ENCODE peak calls at places on chromosomes 6 and 20, in five cellular contexts. L, I, M, H and R are unnamed samples.

GRCh38 chr6:170020041-170020583 is 268.7 kb downstream of the ERMARD start:
- DNase-seq in L (no peak), I (peak), M (no peak), H (no peak), R (no peak)

GRCh38 chr6:3610206-3610605 is 141.3 kb downstream of the PXDC1 start:
- DNase-seq in L (no peak), I (peak), M (peak), H (no peak), R (no peak)

GRCh38 chr6:2853766-2854393 is 12.2 kb upstream of the SERPINB1 start:
- DNase-seq in L (no peak), I (peak), M (peak), H (no peak), R (no peak)

GRCh38 chr6:25389501-25389900 is 110.3 kb downstream of the CARMIL1 start:
- DNase-seq in L (no peak), I (peak), M (peak), H (peak), R (no peak)

GRCh38 chr20:61963885-61964674 is 101.6 kb downstream of the TAF4 start:
- DNase-seq in L (peak), I (no peak), M (no peak), H (no peak), R (no peak)

GRCh38 chr6:150266963-150267685 is 101.7 kb upstream of the IYD start:
- DNase-seq in L (no peak), I (no peak), M (no peak), H (no peak), R (no peak)

GRCh38 chr6:137692806-137693205 is 174.3 kb upstream of the TNFAIP3 start:
- DNase-seq in L (no peak), I (peak), M (no peak), H (no peak), R (no peak)

GRCh38 chr6:14824835-14825223 is 421.0 kb upstream of the JARID2 start:
- DNase-seq in L (no peak), I (no peak), M (no peak), H (peak), R (no peak)

GRCh38 chr20:5114403-5114802 is 5.4 kb downstream of the PCNA start:
- DNase-seq in L (no peak), I (no peak), M (no peak), H (no peak), R (no peak)

GRCh38 chr20:43781215-43781614 is 54.4 kb upstream of the GTSF1L start:
- DNase-seq in L (no peak), I (no peak), M (no peak), H (no peak), R (no peak)

GRCh38 chr20:41871063-41871462 is 252.9 kb upstream of the CHD6 start:
- DNase-seq in L (no peak), I (no peak), M (no peak), H (no peak), R (no peak)

GRCh38 chr6:130980310-130981032 is 82.6 kb downstream of the EPB41L2 start:
- DNase-seq in L (no peak), I (no peak), M (no peak), H (no peak), R (no peak)

GRCh38 chr6:36033935-36034334 is 6.3 kb downstream of the MAPK14 start:
- DNase-seq in L (no peak), I (peak), M (peak), H (no peak), R (no peak)

GRCh38 chr6:38567436-38567835 is 72.3 kb downstream of the BTBD9 start:
- DNase-seq in L (peak), I (peak), M (peak), H (peak), R (peak)

GRCh38 chr20:8082999-8083398 is 49.1 kb upstream of the PLCB1 start:
- DNase-seq in L (no peak), I (no peak), M (peak), H (no peak), R (no peak)

GRCh38 chr6:155126727-155127439 is 131.8 kb downstream of the TIAM2 start:
- DNase-seq in L (no peak), I (peak), M (peak), H (no peak), R (no peak)

GRCh38 chr6:112443666-112444065 is 96.5 kb downstream of the RFPL4B start:
- DNase-seq in L (peak), I (no peak), M (peak), H (no peak), R (no peak)

GRCh38 chr20:60137657-60138245 is 179.5 kb downstream of the CDH26 start:
- DNase-seq in L (no peak), I (peak), M (peak), H (no peak), R (no peak)

GRCh38 chr6:157944983-157945931 is 36.4 kb upstream of the SYNJ2 start:
- DNase-seq in L (no peak), I (no peak), M (peak), H (no peak), R (no peak)

GRCh38 chr6:111864138-111865048 is 8.9 kb downstream of the FYN start:
- DNase-seq in L (no peak), I (no peak), M (no peak), H (no peak), R (no peak)

GRCh38 chr6:110447761-110448160 is 28.7 kb downstream of the SLC22A16 start:
- DNase-seq in L (no peak), I (no peak), M (no peak), H (no peak), R (no peak)

GRCh38 chr20:46951405-46951804 is 56.8 kb downstream of the EYA2 start:
- DNase-seq in L (no peak), I (peak), M (no peak), H (no peak), R (no peak)

GRCh38 chr6:134041093-134041492 is 11.3 kb downstream of the SLC2A12 start:
- DNase-seq in L (no peak), I (peak), M (peak), H (no peak), R (no peak)

GRCh38 chr6:20203561-20204528 is 8.4 kb downstream of the MBOAT1 start:
- DNase-seq in L (no peak), I (no peak), M (no peak), H (no peak), R (no peak)

GRCh38 chr6:158771399-158772158 is 47.6 kb downstream of the EZR start:
- DNase-seq in L (no peak), I (no peak), M (no peak), H (no peak), R (no peak)

GRCh38 chr20:41340327-41341055 is at the start of gene LPIN3:
- DNase-seq in L (peak), I (peak), M (peak), H (no peak), R (no peak)

GRCh38 chr6:124590001-124590400 is 372.2 kb upstream of the RNF217 start:
- DNase-seq in L (no peak), I (no peak), M (no peak), H (no peak), R (no peak)

GRCh38 chr6:168198302-168199180 is 119.5 kb upstream of the FRMD1 start:
- DNase-seq in L (no peak), I (no peak), M (no peak), H (no peak), R (no peak)

GRCh38 chr6:48736486-48737206 is 625.6 kb upstream of the PTCHD4 start:
- DNase-seq in L (no peak), I (peak), M (peak), H (no peak), R (no peak)

GRCh38 chr20:24812356-24812755 is 136.7 kb upstream of the CST7 start:
- DNase-seq in L (no peak), I (no peak), M (no peak), H (no peak), R (no peak)

GRCh38 chr20:881051-881820 is 34.9 kb downstream of the ANGPT4 start:
- DNase-seq in L (no peak), I (peak), M (peak), H (no peak), R (no peak)

GRCh38 chr6:123415844-123416468 is 220.8 kb downstream of the TRDN start:
- DNase-seq in L (peak), I (peak), M (peak), H (peak), R (peak)

GRCh38 chr20:63708301-63709148 is 686 bp downstream of the ZGPAT start:
- DNase-seq in L (peak), I (no peak), M (no peak), H (no peak), R (no peak)

GRCh38 chr6:43103253-43103876 is 27.3 kb downstream of the PTK7 start:
- DNase-seq in L (no peak), I (no peak), M (no peak), H (no peak), R (no peak)

GRCh38 chr6:157789297-157789696 is 33.7 kb upstream of the SNX9 start:
- DNase-seq in L (no peak), I (no peak), M (no peak), H (no peak), R (no peak)

GRCh38 chr6:66210964-66211363 is 503.9 kb upstream of the EYS start:
- DNase-seq in L (no peak), I (no peak), M (peak), H (no peak), R (no peak)

GRCh38 chr20:1402149-1402548 is 9.3 kb upstream of the FKBP1A start:
- DNase-seq in L (no peak), I (peak), M (peak), H (no peak), R (no peak)

GRCh38 chr6:28767691-28768090 is 156.1 kb downstream of the TRIM27 start:
- DNase-seq in L (no peak), I (no peak), M (no peak), H (no peak), R (no peak)

GRCh38 chr6:31202259-31203166 is 32.0 kb upstream of the POU5F1 start:
- DNase-seq in L (no peak), I (no peak), M (no peak), H (no peak), R (no peak)

GRCh38 chr6:100818066-100818465 is 63.1 kb downstream of the ASCC3 start:
- DNase-seq in L (no peak), I (no peak), M (peak), H (no peak), R (no peak)